ENCODE peak calls at places on chromosomes 6 and 20, in six cellular contexts. L is esophagus squamous epithelium; Q is NAMALWA; B is stomach; K is effector memory CD8-positive, alpha-beta T cell; S is OCI-LY7. Y is an unnamed sample.

GRCh38 chr6:133991096-133991593 is 38.1 kb downstream of the TBPL1 start:
- DNase-seq in L (no peak), Q (no peak), B (no peak), K (no peak), S (no peak), Y (no peak)

GRCh38 chr6:28218312-28219248 is 6.5 kb upstream of the ZSCAN9 start:
- DNase-seq in L (no peak), Q (no peak), B (peak), K (no peak), S (no peak), Y (no peak)

GRCh38 chr20:9485614-9486325 is 28.6 kb upstream of the LAMP5 start:
- DNase-seq in L (no peak), Q (no peak), B (no peak), K (no peak), S (no peak), Y (no peak)

GRCh38 chr6:124962617-124963415 is 579 bp downstream of the RNF217 start:
- DNase-seq in L (no peak), Q (no peak), B (peak), K (no peak), S (no peak), Y (no peak)

GRCh38 chr6:44039191-44039719 is 88.0 kb downstream of the MRPL14 start:
- DNase-seq in L (no peak), Q (no peak), B (no peak), K (no peak), S (no peak), Y (no peak)

GRCh38 chr20:3808141-3808479 is 12.0 kb downstream of the CDC25B start:
- DNase-seq in L (no peak), Q (no peak), B (peak), K (no peak), S (no peak), Y (peak)

GRCh38 chr6:94088870-94089269 is 669.5 kb upstream of the EPHA7 start:
- DNase-seq in L (no peak), Q (no peak), B (no peak), K (no peak), S (no peak), Y (no peak)

GRCh38 chr6:162777091-162777490 is 49.3 kb downstream of the PACRG start:
- DNase-seq in L (no peak), Q (no peak), B (no peak), K (no peak), S (no peak), Y (no peak)

GRCh38 chr6:164042212-164042611 is 627.7 kb downstream of the QKI start:
- DNase-seq in L (no peak), Q (no peak), B (no peak), K (no peak), S (no peak), Y (no peak)

GRCh38 chr6:149020319-149020718 is 273.5 kb downstream of the UST start:
- DNase-seq in L (no peak), Q (no peak), B (no peak), K (no peak), S (no peak), Y (no peak)

GRCh38 chr6:157148391-157149323 is 174.7 kb downstream of the TMEM242 start:
- DNase-seq in L (no peak), Q (no peak), B (peak), K (no peak), S (no peak), Y (peak)

GRCh38 chr6:143227675-143228074 is 167.0 kb downstream of the AIG1 start:
- DNase-seq in L (no peak), Q (no peak), B (no peak), K (no peak), S (no peak), Y (no peak)

GRCh38 chr6:29834564-29835436 is 7.2 kb downstream of the HLA-G start:
- DNase-seq in L (no peak), Q (peak), B (peak), K (peak), S (peak), Y (no peak)

GRCh38 chr6:158500016-158500735 is 59.7 kb upstream of the TMEM181 start:
- DNase-seq in L (no peak), Q (no peak), B (no peak), K (no peak), S (no peak), Y (no peak)

GRCh38 chr6:39520943-39521342 is 198.4 kb upstream of the KCNK16 start:
- DNase-seq in L (no peak), Q (no peak), B (no peak), K (no peak), S (no peak), Y (no peak)

GRCh38 chr6:88077305-88077704 is 29.7 kb downstream of the SPACA1 start:
- DNase-seq in L (no peak), Q (no peak), B (no peak), K (no peak), S (peak), Y (no peak)

GRCh38 chr6:41680182-41680965 is 42.1 kb downstream of the MDFI start:
- DNase-seq in L (no peak), Q (no peak), B (no peak), K (no peak), S (no peak), Y (no peak)

GRCh38 chr6:169022079-169022478 is 231.6 kb downstream of the THBS2 start:
- DNase-seq in L (no peak), Q (no peak), B (no peak), K (no peak), S (no peak), Y (no peak)

GRCh38 chr20:34558320-34559202 is at the start of gene MAP1LC3A:
- DNase-seq in L (peak), Q (no peak), B (peak), K (peak), S (no peak), Y (peak)

GRCh38 chr6:75204959-75205775 is 686 bp downstream of the COL12A1 start:
- DNase-seq in L (no peak), Q (no peak), B (no peak), K (no peak), S (no peak), Y (peak)

GRCh38 chr6:105326838-105327745 is 75.8 kb downstream of the PREP start:
- DNase-seq in L (no peak), Q (no peak), B (no peak), K (no peak), S (no peak), Y (no peak)

GRCh38 chr6:31842056-31842455 is 14.5 kb downstream of the HSPA1B start:
- DNase-seq in L (no peak), Q (no peak), B (no peak), K (no peak), S (peak), Y (no peak)

GRCh38 chr20:59985864-59986263 is 27.6 kb downstream of the CDH26 start:
- DNase-seq in L (no peak), Q (peak), B (no peak), K (no peak), S (peak), Y (no peak)

GRCh38 chr6:122289721-122290501 is 109.5 kb upstream of the HSF2 start:
- DNase-seq in L (no peak), Q (peak), B (no peak), K (no peak), S (no peak), Y (no peak)

GRCh38 chr6:39844866-39845265 is 52.7 kb downstream of the DAAM2 start:
- DNase-seq in L (no peak), Q (no peak), B (no peak), K (no peak), S (no peak), Y (no peak)

GRCh38 chr6:107064579-107065065 is 36.6 kb downstream of the MTRES1 start:
- DNase-seq in L (no peak), Q (no peak), B (peak), K (no peak), S (no peak), Y (no peak)

GRCh38 chr20:58777657-58778056 is 73.0 kb downstream of the GNAS-AS1 start:
- DNase-seq in L (no peak), Q (no peak), B (no peak), K (no peak), S (no peak), Y (no peak)

Y was measured in ascending aorta.